ENCODE peak calls at places on chromosome 9, in five cellular contexts. Y is HepG2, M is H1, Z is A549, I is GM12878. J is an unnamed sample.

GRCh38 chr9:94819161-94819677 is 92.7 kb downstream of the AOPEP start:
- DNase-seq in Y (no peak), M (no peak), Z (no peak), I (no peak), J (no peak)

GRCh38 chr9:108212179-108212578 is 643.6 kb downstream of the ACTL7B start:
- DNase-seq in Y (no peak), M (no peak), Z (no peak), I (no peak), J (peak)

GRCh38 chr9:77846957-77847574 is 184.5 kb downstream of the GNAQ start:
- DNase-seq in Y (no peak), M (no peak), Z (no peak), I (no peak), J (no peak)

GRCh38 chr9:7053903-7054302 is 296.1 kb downstream of the KDM4C start:
- DNase-seq in Y (no peak), M (no peak), Z (no peak), I (no peak), J (no peak)

GRCh38 chr9:115668506-115668905 is 485.1 kb upstream of the PAPPA start:
- DNase-seq in Y (no peak), M (no peak), Z (no peak), I (no peak), J (no peak)

GRCh38 chr9:131915181-131915580 is 164.5 kb downstream of the MED27 start:
- DNase-seq in Y (no peak), M (no peak), Z (no peak), I (no peak), J (no peak)

GRCh38 chr9:13358128-13358527 is 78.6 kb upstream of the MPDZ start:
- DNase-seq in Y (no peak), M (no peak), Z (no peak), I (no peak), J (no peak)

GRCh38 chr9:85586684-85587083 is 155.1 kb downstream of the AGTPBP1 start:
- DNase-seq in Y (peak), M (no peak), Z (no peak), I (no peak), J (no peak)

GRCh38 chr9:114652776-114653555 is 4.6 kb downstream of the TEX53 start:
- DNase-seq in Y (no peak), M (no peak), Z (no peak), I (no peak), J (no peak)

GRCh38 chr9:33025572-33026347 is 687 bp downstream of the DNAJA1 start:
- DNase-seq in Y (peak), M (no peak), Z (no peak), I (no peak), J (peak)

GRCh38 chr9:72856985-72857631 is 95.7 kb downstream of the ALDH1A1 start:
- DNase-seq in Y (peak), M (no peak), Z (peak), I (no peak), J (peak)

GRCh38 chr9:127418037-127418471 is 6.1 kb upstream of the ZNF79 start:
- DNase-seq in Y (peak), M (peak), Z (peak), I (no peak), J (peak)

GRCh38 chr9:72979405-72980100 is 26.7 kb upstream of the ALDH1A1 start:
- DNase-seq in Y (peak), M (no peak), Z (no peak), I (no peak), J (no peak)

GRCh38 chr9:75909776-75910175 is 19.3 kb downstream of the PCSK5 start:
- DNase-seq in Y (no peak), M (no peak), Z (no peak), I (no peak), J (no peak)

GRCh38 chr9:19533373-19533772 is 124.6 kb downstream of the ACER2 start:
- DNase-seq in Y (no peak), M (no peak), Z (no peak), I (no peak), J (peak)

GRCh38 chr9:90175865-90176264 is 466.8 kb downstream of the DIRAS2 start:
- DNase-seq in Y (no peak), M (no peak), Z (no peak), I (no peak), J (no peak)

GRCh38 chr9:64773491-64773931 is 511.5 kb downstream of the FOXD4L5 start:
- DNase-seq in Y (no peak), M (no peak), Z (no peak), I (no peak), J (peak)

GRCh38 chr9:83355024-83355444 is 183.2 kb downstream of the FRMD3 start:
- DNase-seq in Y (no peak), M (no peak), Z (no peak), I (no peak), J (no peak)

GRCh38 chr9:117887941-117888340 is 183.7 kb downstream of the TLR4 start:
- DNase-seq in Y (no peak), M (no peak), Z (no peak), I (no peak), J (no peak)

GRCh38 chr9:114653556-114654159 is 3.9 kb downstream of the TEX53 start:
- DNase-seq in Y (peak), M (peak), Z (peak), I (peak), J (peak)

GRCh38 chr9:138053321-138053868 is 175.8 kb downstream of the CACNA1B start:
- DNase-seq in Y (no peak), M (no peak), Z (no peak), I (no peak), J (peak)
- TF ChIP-seq KDM1A in Y (no peak), M (no peak), Z (no peak), I (no peak), J (no peak)

GRCh38 chr9:105355810-105356209 is 92.0 kb upstream of the FSD1L start:
- DNase-seq in Y (no peak), M (no peak), Z (no peak), I (peak), J (peak)
- TF ChIP-seq RAD21 in Y (no peak), M (no peak), Z (no peak), I (peak), J (peak)

GRCh38 chr9:104388071-104388470 is 116.0 kb upstream of the OR13F1 start:
- DNase-seq in Y (no peak), M (no peak), Z (no peak), I (no peak), J (no peak)

GRCh38 chr9:104386020-104386419 is 118.0 kb upstream of the OR13F1 start:
- DNase-seq in Y (no peak), M (no peak), Z (no peak), I (no peak), J (no peak)

DNA sequence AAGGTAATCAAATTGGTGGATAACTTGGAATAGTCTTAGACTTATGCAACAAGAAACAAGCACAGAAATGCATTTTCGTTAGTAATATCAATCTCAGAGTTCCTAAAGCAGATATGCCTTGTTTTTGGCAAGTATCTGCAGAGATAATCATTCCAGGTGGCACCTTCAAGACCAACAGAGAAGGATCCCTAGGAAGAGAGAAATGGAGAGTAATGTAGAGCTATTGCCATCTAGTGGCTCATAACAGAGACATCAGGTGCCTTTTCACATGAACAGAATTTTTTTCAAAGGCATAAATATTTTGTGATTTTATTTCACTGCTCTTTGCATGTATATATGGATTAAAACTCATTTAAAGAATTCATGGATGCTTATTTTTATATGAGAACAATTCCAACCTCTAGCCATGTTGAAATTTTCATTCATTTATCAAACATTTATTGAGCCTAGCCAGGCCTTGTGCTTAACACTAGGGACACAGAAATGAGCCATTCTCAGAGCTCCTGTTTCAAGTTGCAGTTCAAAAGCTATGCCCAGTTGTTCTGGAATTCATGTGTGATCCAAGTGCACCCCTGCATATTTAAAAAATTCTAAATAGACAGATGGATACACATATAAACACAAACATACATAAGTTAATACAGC is 117.5 kb upstream of the OR13F1 start:
- DNase-seq in Y (peak), M (no peak), Z (peak), I (no peak), J (no peak)
- TF ChIP-seq KDM1A in Y (no peak), M (no peak), Z (no peak), I (no peak), J (no peak)

DNA sequence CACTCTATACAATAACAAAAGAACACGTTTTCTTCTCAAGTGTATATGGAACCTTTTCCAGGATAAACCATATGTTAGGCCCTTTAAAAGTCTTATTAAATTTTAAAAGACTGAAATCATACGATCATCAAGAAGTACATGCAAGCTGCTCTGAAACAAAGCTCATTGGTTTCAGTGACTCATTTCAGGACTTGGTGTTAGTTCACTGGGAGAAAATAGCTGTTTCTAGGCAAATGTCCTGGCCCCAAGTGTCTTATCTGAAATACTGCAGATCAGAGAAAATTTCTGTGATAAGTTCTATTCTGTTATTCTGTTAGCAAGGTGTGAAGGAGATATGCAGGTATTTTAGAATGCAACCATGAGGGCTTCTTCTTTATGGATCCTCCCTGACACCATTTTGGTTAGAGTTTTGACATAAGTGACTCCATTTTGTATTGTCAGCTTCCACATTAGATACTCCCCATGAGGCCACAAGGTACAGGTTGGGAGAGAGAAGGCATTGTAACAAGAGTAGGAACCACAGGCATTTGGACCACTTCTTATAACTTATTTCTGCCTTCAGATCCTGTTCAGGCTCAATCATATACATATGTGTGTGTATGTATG is 7.5 kb upstream of the CCDC180 start:
- DNase-seq in Y (no peak), M (no peak), Z (no peak), I (peak), J (no peak)
- TF ChIP-seq RAD21 in Y (no peak), M (no peak), Z (no peak), I (no peak), J (no peak)

DNA sequence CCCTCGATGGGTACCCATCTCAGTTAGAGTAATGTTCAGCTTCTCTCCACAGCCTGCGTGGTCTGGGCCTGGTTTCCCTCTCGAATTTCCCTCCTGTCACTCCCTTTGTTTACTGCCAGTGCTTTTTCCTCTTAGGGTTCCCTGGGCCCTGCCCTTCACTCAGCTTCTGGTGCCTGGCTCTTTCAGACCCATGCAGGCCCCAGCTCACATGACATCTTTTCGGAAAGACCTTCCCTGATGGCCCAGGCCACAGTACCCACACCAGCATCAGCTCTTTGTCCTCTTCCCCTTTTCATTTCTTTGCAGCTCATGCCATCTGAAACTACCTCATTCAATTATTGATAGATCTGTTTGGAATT is 68.2 kb upstream of the ABL1 start:
- DNase-seq in Y (no peak), M (no peak), Z (no peak), I (no peak), J (no peak)
- TF ChIP-seq KDM1A in Y (no peak), M (no peak), Z (no peak), I (no peak), J (no peak)

GRCh38 chr9:120985759-120986353 is 59.3 kb upstream of the TRAF1 start:
- DNase-seq in Y (peak), M (no peak), Z (peak), I (no peak), J (peak)
- TF ChIP-seq RAD21 in Y (peak), M (peak), Z (peak), I (peak), J (peak)